ENCODE peak calls at places on chromosomes 7 and 10, in six cellular contexts. Z is cardiac muscle cell; Q is erythroblast; F is activated CD4-positive, alpha-beta T cell treated with anti-CD3 and anti-CD28 coated beads, Interleukin-2, amount 50 U/mL, for 24 hours; V is neuronal stem cell; Y is hippocampal formation. P is an unnamed sample.

GRCh38 chr10:98528166-98528784 is 81.5 kb upstream of the HPS1 start:
- DNase-seq in Z (no peak), Q (no peak), F (no peak), V (no peak), Y (no peak), P (no peak)

GRCh38 chr10:119301397-119301796 is 94.0 kb downstream of the GRK5 start:
- DNase-seq in Z (no peak), Q (no peak), F (peak), V (no peak), Y (no peak), P (no peak)

GRCh38 chr7:104973909-104974415 is 40.0 kb upstream of the KMT2E start:
- DNase-seq in Z (no peak), Q (no peak), F (no peak), V (no peak), Y (no peak), P (no peak)

GRCh38 chr7:140604760-140605159 is 35.9 kb downstream of the DENND2A start:
- DNase-seq in Z (no peak), Q (no peak), F (no peak), V (no peak), Y (no peak), P (no peak)

GRCh38 chr10:131889755-131890154 is 11.1 kb upstream of the PPP2R2D start:
- DNase-seq in Z (no peak), Q (no peak), F (no peak), V (no peak), Y (no peak), P (no peak)

GRCh38 chr7:5532520-5533335 is 109.1 kb upstream of the TNRC18 start:
- DNase-seq in Z (peak), Q (peak), F (no peak), V (no peak), Y (no peak), P (no peak)

GRCh38 chr7:99562832-99563231 is 4.4 kb downstream of the ZNF655 start:
- DNase-seq in Z (no peak), Q (peak), F (no peak), V (no peak), Y (no peak), P (no peak)

GRCh38 chr7:155597753-155598140 is 46.7 kb upstream of the RBM33 start:
- DNase-seq in Z (no peak), Q (no peak), F (no peak), V (no peak), Y (no peak), P (no peak)

GRCh38 chr10:43383204-43383971 is 12.0 kb downstream of the FXYD4 start:
- DNase-seq in Z (no peak), Q (no peak), F (no peak), V (no peak), Y (no peak), P (no peak)

GRCh38 chr7:137933270-137934017 is 68.4 kb downstream of the CREB3L2 start:
- DNase-seq in Z (no peak), Q (peak), F (no peak), V (no peak), Y (no peak), P (peak)

GRCh38 chr7:26369519-26370385 is 78.1 kb downstream of the SNX10 start:
- DNase-seq in Z (peak), Q (peak), F (no peak), V (peak), Y (peak), P (peak)

GRCh38 chr10:29202541-29202940 is 86.3 kb upstream of the LYZL1 start:
- DNase-seq in Z (no peak), Q (no peak), F (no peak), V (no peak), Y (no peak), P (no peak)

GRCh38 chr7:149819961-149820340 is 18.2 kb upstream of the ZNF862 start:
- DNase-seq in Z (no peak), Q (no peak), F (no peak), V (no peak), Y (no peak), P (no peak)